ENCODE peak calls at places on chromosomes 1 and 21, in nine cellular contexts. S is left lobe of liver; T is stimulated activated CD8-positive, alpha-beta memory T cell treated with anti-CD3 and anti-CD28 coated beads, Interleukin-7, amount 100 ng/mL, for 1 hour; Y is G401; L is nucleus accumbens; W is mucosa of gallbladder; V is 8988T; N is hepatic stellate cell; A is SJSA1. M is an unnamed sample.
A peak's percentile ranks its signal among the peaks of the same experiment; 100 is the strongest.

GRCh38 chr21:34807146-34807880 is 138.5 kb downstream of the CLIC6 start:
- DNase-seq in S (no peak), T (peak; percentile 21), Y (no peak), L (no peak), W (no peak), V (peak; percentile 42), N (peak; percentile 82), A (peak; percentile 94), M (peak; percentile 73)

GRCh38 chr1:174165471-174166137 is 6.3 kb downstream of the RABGAP1L start:
- DNase-seq in S (peak; percentile 76), T (no peak), Y (peak; percentile 73), L (no peak), W (no peak), V (no peak), N (no peak), A (no peak), M (no peak)

GRCh38 chr1:157272899-157273774 is 134.9 kb upstream of the ETV3 start:
- DNase-seq in S (no peak), T (no peak), Y (no peak), L (no peak), W (no peak), V (no peak), N (no peak), A (peak; percentile 94), M (no peak)

GRCh38 chr1:157932082-157932481 is 61.4 kb upstream of the KIRREL1 start:
- DNase-seq in S (no peak), T (no peak), Y (no peak), L (no peak), W (no peak), V (no peak), N (no peak), A (no peak), M (no peak)

GRCh38 chr1:234512376-234512965 is 33.5 kb upstream of the TARBP1 start:
- DNase-seq in S (no peak), T (no peak), Y (no peak), L (no peak), W (no peak), V (no peak), N (no peak), A (no peak), M (no peak)

GRCh38 chr1:6777813-6778212 is 7.4 kb upstream of the CAMTA1 start:
- DNase-seq in S (no peak), T (no peak), Y (no peak), L (no peak), W (no peak), V (no peak), N (no peak), A (no peak), M (no peak)

GRCh38 chr1:184482113-184482512 is 95.3 kb downstream of the C1orf21 start:
- DNase-seq in S (no peak), T (no peak), Y (no peak), L (no peak), W (peak; percentile 73), V (no peak), N (no peak), A (no peak), M (no peak)

GRCh38 chr1:67685558-67686271 is 714 bp downstream of the GADD45A start:
- DNase-seq in S (peak; percentile 67), T (peak; percentile 20), Y (no peak), L (peak; percentile 45), W (peak; percentile 26), V (peak; percentile 19), N (peak; percentile 31), A (peak; percentile 41), M (no peak)

GRCh38 chr1:188782220-188782841 is 1695.3 kb downstream of the BRINP3 start:
- DNase-seq in S (no peak), T (no peak), Y (peak; percentile 11), L (no peak), W (no peak), V (no peak), N (no peak), A (no peak), M (no peak)

GRCh38 chr1:107252271-107252670 is 111.4 kb downstream of the NTNG1 start:
- DNase-seq in S (no peak), T (no peak), Y (no peak), L (no peak), W (no peak), V (no peak), N (no peak), A (no peak), M (no peak)

GRCh38 chr1:14733053-14733778 is 134.7 kb downstream of the KAZN start:
- DNase-seq in S (no peak), T (no peak), Y (no peak), L (no peak), W (no peak), V (no peak), N (no peak), A (no peak), M (no peak)

GRCh38 chr1:63723618-63724017 is 50.2 kb upstream of the ROR1 start:
- DNase-seq in S (no peak), T (no peak), Y (no peak), L (no peak), W (no peak), V (no peak), N (no peak), A (no peak), M (no peak)

GRCh38 chr1:247365023-247365422 is 33.4 kb upstream of the ZNF496 start:
- DNase-seq in S (no peak), T (no peak), Y (no peak), L (no peak), W (no peak), V (no peak), N (no peak), A (no peak), M (no peak)

GRCh38 chr1:32766328-32766972 is 50.7 kb downstream of the YARS1 start:
- DNase-seq in S (no peak), T (no peak), Y (no peak), L (no peak), W (no peak), V (no peak), N (no peak), A (no peak), M (no peak)

GRCh38 chr1:109640285-109640865 is 15.5 kb upstream of the GSTM4 start:
- DNase-seq in S (peak; percentile 86), T (peak; percentile 94), Y (peak; percentile 75), L (peak; percentile 65), W (peak; percentile 90), V (no peak), N (peak; percentile 72), A (peak; percentile 50), M (no peak)

GRCh38 chr1:220631238-220631842 is 58.8 kb upstream of the C1orf115 start:
- DNase-seq in S (no peak), T (no peak), Y (no peak), L (no peak), W (no peak), V (no peak), N (no peak), A (no peak), M (no peak)

GRCh38 chr1:108949044-108949443 is 14.2 kb downstream of the CLCC1 start:
- DNase-seq in S (no peak), T (no peak), Y (no peak), L (no peak), W (no peak), V (no peak), N (no peak), A (no peak), M (no peak)

GRCh38 chr1:116226017-116226416 is 114.8 kb downstream of the MAB21L3 start:
- DNase-seq in S (no peak), T (no peak), Y (no peak), L (no peak), W (no peak), V (no peak), N (no peak), A (no peak), M (no peak)

GRCh38 chr1:61124691-61125090 is 42.3 kb downstream of the NFIA start:
- DNase-seq in S (no peak), T (no peak), Y (peak; percentile 79), L (no peak), W (no peak), V (no peak), N (no peak), A (no peak), M (no peak)

GRCh38 chr1:60280256-60280655 is 206.7 kb upstream of the C1orf87 start:
- DNase-seq in S (peak; percentile 47), T (no peak), Y (peak; percentile 2), L (no peak), W (no peak), V (no peak), N (no peak), A (no peak), M (no peak)

GRCh38 chr1:88552226-88552625 is 131.8 kb upstream of the PKN2 start:
- DNase-seq in S (no peak), T (no peak), Y (no peak), L (no peak), W (no peak), V (no peak), N (no peak), A (no peak), M (no peak)

GRCh38 chr1:116254776-116255175 is 118.3 kb upstream of the ATP1A1 start:
- DNase-seq in S (no peak), T (no peak), Y (no peak), L (no peak), W (peak; percentile 53), V (no peak), N (no peak), A (no peak), M (no peak)

GRCh38 chr1:161381707-161382106 is 14.0 kb upstream of the CFAP126 start:
- DNase-seq in S (no peak), T (no peak), Y (no peak), L (no peak), W (no peak), V (no peak), N (no peak), A (no peak), M (no peak)

GRCh38 chr1:30856260-30856790 is 52.2 kb downstream of the SDC3 start:
- DNase-seq in S (no peak), T (no peak), Y (no peak), L (no peak), W (no peak), V (no peak), N (no peak), A (no peak), M (no peak)

GRCh38 chr1:239091537-239091936 is 294.8 kb upstream of the CHRM3 start:
- DNase-seq in S (no peak), T (no peak), Y (no peak), L (no peak), W (no peak), V (no peak), N (no peak), A (no peak), M (no peak)

GRCh38 chr1:160267284-160267991 is 5.1 kb upstream of the DCAF8 start:
- DNase-seq in S (no peak), T (no peak), Y (no peak), L (no peak), W (no peak), V (no peak), N (no peak), A (no peak), M (no peak)

GRCh38 chr1:12458571-12458970 is 159.4 kb downstream of the DHRS3 start:
- DNase-seq in S (no peak), T (no peak), Y (no peak), L (no peak), W (no peak), V (no peak), N (no peak), A (no peak), M (no peak)

GRCh38 chr1:44707959-44708831 is 22.8 kb downstream of the RNU5D-1 start:
- DNase-seq in S (no peak), T (no peak), Y (peak; percentile 11), L (no peak), W (peak; percentile 39), V (no peak), N (peak; percentile 58), A (peak; percentile 62), M (peak; percentile 13)

GRCh38 chr1:172647110-172647564 is 11.8 kb upstream of the FASLG start:
- DNase-seq in S (no peak), T (no peak), Y (no peak), L (no peak), W (no peak), V (no peak), N (no peak), A (no peak), M (no peak)

GRCh38 chr21:35034203-35034926 is 14.7 kb downstream of the RUNX1 start:
- DNase-seq in S (no peak), T (no peak), Y (no peak), L (no peak), W (no peak), V (no peak), N (no peak), A (no peak), M (no peak)

GRCh38 chr1:15939181-15940109 is 36.5 kb downstream of the ZBTB17 start:
- DNase-seq in S (peak; percentile 54), T (no peak), Y (peak; percentile 72), L (no peak), W (peak; percentile 52), V (no peak), N (peak; percentile 75), A (peak; percentile 72), M (no peak)

M was measured in amniotic stem cell.